ENCODE peak calls at places on chromosomes 5 and 9, in five cellular contexts. One of them, this sample, is unnamed.
A peak's percentile ranks its signal among the peaks of the same experiment; 100 is the strongest.

GRCh38 chr9:125851971-125852370 is 104.8 kb downstream of the PBX3 start:
- DNase-seq in Peyer's patch: no peak
- DNase-seq in CD4-positive, alpha-beta memory T cell: no peak
- DNase-seq in breast epithelium: no peak
- DNase-seq in mammary epithelial cell: no peak
- DNase-seq in this sample: no peak

GRCh38 chr5:91703128-91703527 is 320.0 kb upstream of the ARRDC3 start:
- DNase-seq in breast epithelium: no peak
- DNase-seq in CD4-positive, alpha-beta memory T cell: no peak
- DNase-seq in Peyer's patch: no peak
- DNase-seq in mammary epithelial cell: no peak
- DNase-seq in this sample: no peak

GRCh38 chr9:73042155-73042554 is 89.3 kb upstream of the ALDH1A1 start:
- DNase-seq in CD4-positive, alpha-beta memory T cell: no peak
- DNase-seq in Peyer's patch: no peak
- DNase-seq in mammary epithelial cell: peak; percentile 14
- DNase-seq in breast epithelium: no peak
- DNase-seq in this sample: no peak

GRCh38 chr9:21670374-21670773 is 132.1 kb upstream of the MTAP start:
- DNase-seq in Peyer's patch: no peak
- DNase-seq in mammary epithelial cell: no peak
- DNase-seq in breast epithelium: no peak
- DNase-seq in CD4-positive, alpha-beta memory T cell: no peak
- DNase-seq in this sample: no peak

GRCh38 chr5:149094996-149095395 is 32.1 kb upstream of the SH3TC2 start:
- DNase-seq in mammary epithelial cell: no peak
- DNase-seq in breast epithelium: no peak
- DNase-seq in CD4-positive, alpha-beta memory T cell: no peak
- DNase-seq in Peyer's patch: no peak
- DNase-seq in this sample: no peak

GRCh38 chr5:177405805-177406204 is 3.6 kb downstream of the F12 start:
- DNase-seq in breast epithelium: no peak
- DNase-seq in Peyer's patch: peak; percentile 74
- DNase-seq in CD4-positive, alpha-beta memory T cell: no peak
- DNase-seq in mammary epithelial cell: no peak
- DNase-seq in this sample: no peak

GRCh38 chr9:132590318-132591182 is 8.1 kb downstream of the BARHL1 start:
- DNase-seq in Peyer's patch: no peak
- DNase-seq in breast epithelium: no peak
- DNase-seq in mammary epithelial cell: no peak
- DNase-seq in CD4-positive, alpha-beta memory T cell: no peak
- DNase-seq in this sample: no peak

GRCh38 chr5:61805101-61805500 is 473.0 kb downstream of the ZSWIM6 start:
- DNase-seq in Peyer's patch: no peak
- DNase-seq in mammary epithelial cell: peak; percentile 86
- DNase-seq in breast epithelium: no peak
- DNase-seq in CD4-positive, alpha-beta memory T cell: no peak
- DNase-seq in this sample: no peak

GRCh38 chr9:109941771-109942170 is 161.8 kb downstream of the PALM2AKAP2 start:
- DNase-seq in breast epithelium: no peak
- DNase-seq in Peyer's patch: no peak
- DNase-seq in mammary epithelial cell: no peak
- DNase-seq in CD4-positive, alpha-beta memory T cell: no peak
- DNase-seq in this sample: no peak

GRCh38 chr5:74063821-74064598 is 438.0 kb downstream of the ARHGEF28 start:
- DNase-seq in breast epithelium: no peak
- DNase-seq in Peyer's patch: no peak
- DNase-seq in mammary epithelial cell: peak; percentile 80
- DNase-seq in CD4-positive, alpha-beta memory T cell: no peak
- DNase-seq in this sample: no peak

GRCh38 chr5:141879941-141880738 is 1.9 kb upstream of the PCDH1 start:
- DNase-seq in Peyer's patch: no peak
- DNase-seq in CD4-positive, alpha-beta memory T cell: no peak
- DNase-seq in mammary epithelial cell: no peak
- DNase-seq in breast epithelium: no peak
- DNase-seq in this sample: no peak

GRCh38 chr9:22050924-22051323 is 41.8 kb upstream of the CDKN2B start:
- DNase-seq in mammary epithelial cell: no peak
- DNase-seq in Peyer's patch: peak; percentile 19
- DNase-seq in CD4-positive, alpha-beta memory T cell: no peak
- DNase-seq in breast epithelium: no peak
- DNase-seq in this sample: no peak

GRCh38 chr5:128708841-128709240 is 170.8 kb upstream of the FBN2 start:
- DNase-seq in CD4-positive, alpha-beta memory T cell: no peak
- DNase-seq in mammary epithelial cell: peak; percentile 63
- DNase-seq in Peyer's patch: no peak
- DNase-seq in breast epithelium: no peak
- DNase-seq in this sample: no peak

GRCh38 chr9:74083681-74084433 is 413.3 kb upstream of the RORB start:
- DNase-seq in CD4-positive, alpha-beta memory T cell: no peak
- DNase-seq in breast epithelium: no peak
- DNase-seq in mammary epithelial cell: no peak
- DNase-seq in Peyer's patch: no peak
- DNase-seq in this sample: no peak

GRCh38 chr5:80076131-80077101 is 41.3 kb downstream of the THBS4 start:
- DNase-seq in breast epithelium: no peak
- DNase-seq in mammary epithelial cell: no peak
- DNase-seq in CD4-positive, alpha-beta memory T cell: no peak
- DNase-seq in Peyer's patch: no peak
- DNase-seq in this sample: no peak

GRCh38 chr5:98109561-98110006 is 663.9 kb upstream of the RGMB start:
- DNase-seq in CD4-positive, alpha-beta memory T cell: no peak
- DNase-seq in breast epithelium: no peak
- DNase-seq in Peyer's patch: no peak
- DNase-seq in mammary epithelial cell: peak; percentile 72
- DNase-seq in this sample: no peak

GRCh38 chr9:69554945-69555344 is 117.2 kb downstream of the APBA1 start:
- DNase-seq in mammary epithelial cell: peak; percentile 14
- DNase-seq in breast epithelium: no peak
- DNase-seq in Peyer's patch: no peak
- DNase-seq in CD4-positive, alpha-beta memory T cell: no peak
- DNase-seq in this sample: no peak

GRCh38 chr9:82488319-82488701 is 499.7 kb downstream of the SPATA31D1 start:
- DNase-seq in mammary epithelial cell: no peak
- DNase-seq in Peyer's patch: no peak
- DNase-seq in breast epithelium: no peak
- DNase-seq in CD4-positive, alpha-beta memory T cell: no peak
- DNase-seq in this sample: no peak

GRCh38 chr9:134585021-134585561 is 56.5 kb upstream of the COL5A1 start:
- DNase-seq in mammary epithelial cell: no peak
- DNase-seq in Peyer's patch: no peak
- DNase-seq in breast epithelium: peak; percentile 49
- DNase-seq in CD4-positive, alpha-beta memory T cell: no peak
- DNase-seq in this sample: no peak

GRCh38 chr5:10702911-10703491 is 58.0 kb downstream of the DAP start:
- DNase-seq in CD4-positive, alpha-beta memory T cell: no peak
- DNase-seq in breast epithelium: no peak
- DNase-seq in mammary epithelial cell: peak; percentile 58
- DNase-seq in Peyer's patch: no peak
- DNase-seq in this sample: no peak

GRCh38 chr9:73183917-73184861 is 32.5 kb downstream of the ANXA1 start:
- DNase-seq in breast epithelium: no peak
- DNase-seq in Peyer's patch: no peak
- DNase-seq in mammary epithelial cell: no peak
- DNase-seq in CD4-positive, alpha-beta memory T cell: peak; percentile 60
- DNase-seq in this sample: no peak

DNA sequence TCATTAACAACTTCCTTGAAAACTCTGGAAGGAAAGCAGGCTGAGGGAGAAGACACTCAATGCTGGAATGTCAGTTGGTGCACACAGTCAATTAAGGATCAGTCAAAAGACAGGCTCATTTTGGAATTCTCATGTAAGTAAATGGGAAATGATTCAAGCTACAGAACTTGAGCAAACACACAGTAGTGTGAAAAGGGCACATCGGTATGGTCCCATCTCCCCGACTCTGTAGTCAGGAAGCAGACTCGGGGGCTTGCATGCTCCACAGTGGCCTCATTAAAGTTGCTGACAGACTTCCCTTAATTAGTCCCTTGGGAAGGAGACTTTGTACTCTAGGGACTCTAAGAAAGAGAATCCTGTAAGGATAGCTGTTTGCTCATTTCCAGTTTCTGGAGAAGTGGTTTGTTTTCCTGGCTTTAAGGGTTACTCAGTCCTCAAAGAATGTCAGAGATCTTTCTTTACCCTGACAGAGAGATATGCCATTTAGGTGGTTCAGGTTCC is 339.2 kb downstream of the ADAMTS6 start:
- DNase-seq in CD4-positive, alpha-beta memory T cell: no peak
- DNase-seq in Peyer's patch: no peak
- DNase-seq in mammary epithelial cell: no peak
- DNase-seq in breast epithelium: no peak
- DNase-seq in this sample: no peak
- H3K4me3 ChIP-seq in CD4-positive, alpha-beta memory T cell: no peak overlapping the region
- H3K4me3 ChIP-seq in Peyer's patch: no peak overlapping the region
- H3K4me3 ChIP-seq in mammary epithelial cell: no peak overlapping the region
- H3K4me3 ChIP-seq in breast epithelium: no peak overlapping the region
- H3K4me3 ChIP-seq in this sample: no peak overlapping the region

GRCh38 chr9:75105019-75105540 is 16.8 kb downstream of the OSTF1 start:
- DNase-seq in breast epithelium: no peak
- DNase-seq in mammary epithelial cell: no peak
- DNase-seq in CD4-positive, alpha-beta memory T cell: peak; percentile 19
- DNase-seq in Peyer's patch: no peak
- DNase-seq in this sample: no peak

GRCh38 chr9:75101004-75101601 is 12.8 kb downstream of the OSTF1 start:
- DNase-seq in breast epithelium: no peak
- DNase-seq in Peyer's patch: no peak
- DNase-seq in mammary epithelial cell: no peak
- DNase-seq in CD4-positive, alpha-beta memory T cell: no peak
- DNase-seq in this sample: no peak

GRCh38 chr9:75104607-75105006 is 16.3 kb downstream of the OSTF1 start:
- DNase-seq in CD4-positive, alpha-beta memory T cell: no peak
- DNase-seq in breast epithelium: no peak
- DNase-seq in Peyer's patch: no peak
- DNase-seq in mammary epithelial cell: no peak
- DNase-seq in this sample: no peak

GRCh38 chr9:75105841-75106240 is 17.5 kb downstream of the OSTF1 start:
- DNase-seq in mammary epithelial cell: no peak
- DNase-seq in Peyer's patch: no peak
- DNase-seq in breast epithelium: no peak
- DNase-seq in CD4-positive, alpha-beta memory T cell: no peak
- DNase-seq in this sample: no peak

GRCh38 chr9:75102177-75102790 is 14.0 kb downstream of the OSTF1 start:
- DNase-seq in mammary epithelial cell: no peak
- DNase-seq in breast epithelium: no peak
- DNase-seq in Peyer's patch: no peak
- DNase-seq in CD4-positive, alpha-beta memory T cell: no peak
- DNase-seq in this sample: no peak
- H3K4me1 ChIP-seq in mammary epithelial cell: no peaks in the 10 kb centered on the region
- H3K4me1 ChIP-seq in breast epithelium: no peaks in the 10 kb centered on the region
- H3K4me1 ChIP-seq in Peyer's patch: no peaks in the 10 kb centered on the region
- H3K4me1 ChIP-seq in CD4-positive, alpha-beta memory T cell: peaks cover 77% of the 10 kb centered on the region
- H3K4me1 ChIP-seq in this sample: no peaks in the 10 kb centered on the region

GRCh38 chr9:111542497-111543254 is 17.7 kb downstream of the ZNF483 start:
- DNase-seq in CD4-positive, alpha-beta memory T cell: no peak
- DNase-seq in Peyer's patch: no peak
- DNase-seq in breast epithelium: no peak
- DNase-seq in mammary epithelial cell: no peak
- DNase-seq in this sample: no peak
- H3K9me3 ChIP-seq in CD4-positive, alpha-beta memory T cell: peaks cover 54% of the 10 kb centered on the region
- H3K9me3 ChIP-seq in Peyer's patch: no peaks in the 10 kb centered on the region
- H3K9me3 ChIP-seq in breast epithelium: peaks cover 90% of the 10 kb centered on the region
- H3K9me3 ChIP-seq in mammary epithelial cell: peaks cover 55% of the 10 kb centered on the region
- H3K9me3 ChIP-seq in this sample: peaks cover 31% of the 10 kb centered on the region

GRCh38 chr9:2158729-2159128 is 143.6 kb downstream of the SMARCA2 start:
- DNase-seq in mammary epithelial cell: no peak
- DNase-seq in Peyer's patch: no peak
- DNase-seq in CD4-positive, alpha-beta memory T cell: no peak
- DNase-seq in breast epithelium: no peak
- DNase-seq in this sample: peak; percentile 18

GRCh38 chr9:2158111-2158610 is 143.0 kb downstream of the SMARCA2 start:
- DNase-seq in Peyer's patch: peak; percentile 58
- DNase-seq in breast epithelium: no peak
- DNase-seq in mammary epithelial cell: peak; percentile 76
- DNase-seq in CD4-positive, alpha-beta memory T cell: peak; percentile 52
- DNase-seq in this sample: peak; percentile 77

GRCh38 chr9:2161661-2162060 is 146.5 kb downstream of the SMARCA2 start:
- DNase-seq in CD4-positive, alpha-beta memory T cell: no peak
- DNase-seq in breast epithelium: no peak
- DNase-seq in mammary epithelial cell: no peak
- DNase-seq in Peyer's patch: no peak
- DNase-seq in this sample: no peak

GRCh38 chr9:2157277-2158105 is 142.3 kb downstream of the SMARCA2 start:
- DNase-seq in CD4-positive, alpha-beta memory T cell: peak; percentile 17
- DNase-seq in Peyer's patch: peak; percentile 47
- DNase-seq in breast epithelium: no peak
- DNase-seq in mammary epithelial cell: peak; percentile 72
- DNase-seq in this sample: peak; percentile 69

DNA sequence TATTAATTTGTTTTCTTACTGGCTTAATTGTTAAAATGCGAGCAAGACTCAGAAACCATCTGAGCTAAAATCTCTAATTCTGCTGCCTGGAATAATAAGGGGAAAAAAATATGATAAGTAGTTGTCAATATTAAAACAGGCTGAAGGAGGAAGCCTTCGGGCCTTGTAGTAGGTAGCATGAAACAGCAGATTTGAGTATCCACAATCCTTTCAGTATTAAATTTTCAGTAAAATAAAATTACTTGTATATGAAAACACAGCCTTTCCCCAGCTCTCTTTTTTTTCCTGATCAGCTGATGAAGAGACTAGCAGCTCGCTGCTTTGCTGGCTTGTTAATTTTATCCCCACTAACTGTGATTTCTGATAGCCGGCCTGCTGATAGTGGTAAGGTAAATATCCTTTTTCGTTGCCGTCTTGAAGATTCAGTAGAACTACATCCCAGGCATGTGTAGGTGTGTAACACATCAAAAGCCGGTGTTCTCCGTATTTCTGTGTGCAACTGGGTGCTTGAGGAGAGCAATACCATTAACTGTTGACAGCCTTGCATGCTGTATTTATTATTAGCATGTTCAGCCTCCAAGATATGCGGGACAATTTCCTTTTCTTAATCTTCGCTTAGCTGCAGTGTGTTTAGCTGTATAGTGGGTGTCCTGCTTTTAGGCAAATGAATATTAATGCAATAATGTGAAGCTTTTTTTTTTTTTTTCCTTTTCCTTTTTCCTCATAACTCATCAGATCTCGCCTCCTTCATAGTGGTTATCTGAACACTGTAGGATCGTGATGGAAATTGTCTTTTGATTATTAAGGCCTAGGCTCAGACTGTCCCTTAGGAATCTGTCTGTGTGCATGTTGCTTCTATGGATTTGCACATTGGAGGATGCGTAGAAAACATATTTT is 144.6 kb downstream of the SMARCA2 start:
- DNase-seq in Peyer's patch: no peak
- DNase-seq in breast epithelium: no peak
- DNase-seq in CD4-positive, alpha-beta memory T cell: no peak
- DNase-seq in mammary epithelial cell: peak; percentile 45
- DNase-seq in this sample: no peak
- H3K4me3 ChIP-seq in Peyer's patch: peak overlapping the region; percentile 43
- H3K4me3 ChIP-seq in breast epithelium: peak overlapping the region; percentile 60
- H3K4me3 ChIP-seq in CD4-positive, alpha-beta memory T cell: no peak overlapping the region
- H3K4me3 ChIP-seq in mammary epithelial cell: peak overlapping the region; percentile 71
- H3K4me3 ChIP-seq in this sample: peak overlapping the region; percentile 22

GRCh38 chr5:68269820-68270219 is 54.3 kb downstream of the PIK3R1 start:
- DNase-seq in Peyer's patch: no peak
- DNase-seq in mammary epithelial cell: no peak
- DNase-seq in CD4-positive, alpha-beta memory T cell: no peak
- DNase-seq in breast epithelium: no peak
- DNase-seq in this sample: no peak
- H3K4me1 ChIP-seq in Peyer's patch: peaks cover 6% of the 10 kb centered on the region
- H3K4me1 ChIP-seq in mammary epithelial cell: peaks cover 78% of the 10 kb centered on the region
- H3K4me1 ChIP-seq in CD4-positive, alpha-beta memory T cell: peaks cover 99% of the 10 kb centered on the region
- H3K4me1 ChIP-seq in breast epithelium: peaks cover 10% of the 10 kb centered on the region
- H3K4me1 ChIP-seq in this sample: no peaks in the 10 kb centered on the region

GRCh38 chr5:57207681-57208080 is 33.8 kb downstream of the GPBP1 start:
- DNase-seq in Peyer's patch: no peak
- DNase-seq in CD4-positive, alpha-beta memory T cell: no peak
- DNase-seq in breast epithelium: no peak
- DNase-seq in mammary epithelial cell: no peak
- DNase-seq in this sample: no peak
- H3K9me3 ChIP-seq in Peyer's patch: no peaks in the 10 kb centered on the region
- H3K9me3 ChIP-seq in CD4-positive, alpha-beta memory T cell: no peaks in the 10 kb centered on the region
- H3K9me3 ChIP-seq in breast epithelium: no peaks in the 10 kb centered on the region
- H3K9me3 ChIP-seq in mammary epithelial cell: no peaks in the 10 kb centered on the region
- H3K9me3 ChIP-seq in this sample: peaks cover 4% of the 10 kb centered on the region